ENCODE peak calls at places on chromosomes 6 and 20, in nine cellular contexts. O is testis, W is brain microvascular endothelial cell, D is adipocyte, X is left ventricle myocardium inferior, L is neuronal stem cell, I is ascending aorta, P is heart left ventricle, E is breast epithelium. K is an unnamed sample.
A peak's percentile ranks its signal among the peaks of the same experiment; 100 is the strongest.

GRCh38 chr6:89950446-89950845 is 56.2 kb downstream of the GJA10 start:
- DNase-seq in D (no peak), P (no peak), O (peak; percentile 20), E (no peak), X (no peak), W (no peak), I (no peak), L (no peak), K (no peak)

GRCh38 chr6:137767931-137768690 is 98.9 kb upstream of the TNFAIP3 start:
- DNase-seq in E (no peak), O (no peak), P (no peak), D (peak; percentile 40), X (no peak), W (peak; percentile 57), I (no peak), L (no peak), K (no peak)

GRCh38 chr20:62769346-62770071 is 26.8 kb upstream of the MRGBP start:
- DNase-seq in O (no peak), W (no peak), D (no peak), L (no peak), X (peak; percentile 5), I (no peak), P (peak; percentile 34), E (no peak), K (no peak)

GRCh38 chr20:5612476-5613291 is 137.5 kb upstream of the SHLD1 start:
- DNase-seq in O (no peak), D (peak; percentile 68), P (no peak), L (no peak), W (no peak), X (no peak), E (no peak), I (no peak), K (no peak)

GRCh38 chr20:10679269-10679668 is 5.5 kb upstream of the JAG1 start:
- DNase-seq in O (no peak), E (no peak), X (no peak), W (no peak), D (peak; percentile 37), I (no peak), L (no peak), P (no peak), K (no peak)

GRCh38 chr20:58702161-58702510 is 9.5 kb downstream of the NPEPL1 start:
- DNase-seq in D (no peak), X (no peak), E (no peak), I (no peak), O (no peak), W (no peak), P (no peak), L (no peak), K (no peak)

GRCh38 chr6:76867182-76867581 is 596.1 kb downstream of the HTR1B start:
- DNase-seq in P (no peak), I (no peak), L (no peak), E (no peak), O (no peak), D (no peak), W (no peak), X (no peak), K (no peak)

GRCh38 chr6:106894978-106895702 is 79.4 kb downstream of the CD24 start:
- DNase-seq in E (no peak), I (no peak), D (no peak), X (no peak), L (no peak), W (no peak), P (no peak), O (no peak), K (no peak)

GRCh38 chr6:90406142-90406794 is 109.6 kb upstream of the BACH2 start:
- DNase-seq in O (no peak), E (no peak), L (no peak), P (no peak), W (peak; percentile 53), I (no peak), X (no peak), D (peak; percentile 28), K (no peak)

GRCh38 chr6:46016063-46016608 is 476 bp upstream of the CLIC5 start:
- DNase-seq in L (no peak), P (no peak), W (no peak), X (no peak), E (no peak), D (no peak), O (no peak), I (no peak), K (no peak)

GRCh38 chr20:52610749-52611148 is 361.4 kb upstream of the TSHZ2 start:
- DNase-seq in L (no peak), D (no peak), I (no peak), W (no peak), X (no peak), P (no peak), E (no peak), O (no peak), K (no peak)

GRCh38 chr20:2463616-2464365 is 6.8 kb downstream of the SNRPB start:
- DNase-seq in O (no peak), E (no peak), I (no peak), P (no peak), X (no peak), L (no peak), W (no peak), D (no peak), K (no peak)

GRCh38 chr6:35673755-35674154 is 15.0 kb downstream of the FKBP5 start:
- DNase-seq in D (no peak), W (no peak), P (no peak), I (no peak), O (no peak), L (no peak), X (no peak), E (no peak), K (no peak)

GRCh38 chr6:35665573-35665972 is 23.1 kb downstream of the FKBP5 start:
- DNase-seq in O (no peak), X (no peak), P (no peak), D (no peak), E (no peak), W (no peak), I (no peak), L (no peak), K (no peak)

GRCh38 chr6:35668096-35668495 is 20.6 kb downstream of the FKBP5 start:
- DNase-seq in D (no peak), I (no peak), X (no peak), L (no peak), P (no peak), E (no peak), W (no peak), O (no peak), K (no peak)

GRCh38 chr6:35668708-35669440 is 19.8 kb downstream of the FKBP5 start:
- DNase-seq in O (no peak), I (no peak), L (no peak), D (peak; percentile 80), E (no peak), X (no peak), P (no peak), W (no peak), K (no peak)

GRCh38 chr6:35669441-35669776 is 19.3 kb downstream of the FKBP5 start:
- DNase-seq in I (no peak), E (no peak), W (peak; percentile 66), X (no peak), D (no peak), L (no peak), P (no peak), O (no peak), K (no peak)
- H3K4me3 ChIP-seq in I (peak overlapping the region; percentile 6), E (no peak overlapping the region), W (peak overlapping the region; percentile 1), X (peak overlapping the region; percentile 26), D (peak overlapping the region; percentile 46), L (no peak overlapping the region), P (no peak overlapping the region), O (no peak overlapping the region), K (no peak overlapping the region)

GRCh38 chr6:44898296-44898930 is 429.7 kb upstream of the RUNX2 start:
- DNase-seq in W (peak; percentile 38), X (no peak), I (no peak), D (no peak), P (no peak), L (no peak), O (peak; percentile 15), E (no peak), K (peak; percentile 41)

GRCh38 chr6:44892579-44892978 is 435.6 kb upstream of the RUNX2 start:
- DNase-seq in P (no peak), E (no peak), D (no peak), O (no peak), W (no peak), L (no peak), I (no peak), X (no peak), K (no peak)

GRCh38 chr6:44897286-44897685 is 430.8 kb upstream of the RUNX2 start:
- DNase-seq in D (no peak), X (no peak), O (no peak), P (no peak), L (no peak), E (no peak), I (no peak), W (no peak), K (no peak)

GRCh38 chr6:44896701-44897100 is 431.4 kb upstream of the RUNX2 start:
- DNase-seq in I (no peak), L (no peak), P (no peak), D (no peak), O (no peak), E (no peak), W (no peak), X (no peak), K (no peak)
- H3K4me3 ChIP-seq in I (no peak overlapping the region), L (no peak overlapping the region), P (no peak overlapping the region), D (no peak overlapping the region), O (no peak overlapping the region), E (no peak overlapping the region), W (no peak overlapping the region), X (no peak overlapping the region), K (no peak overlapping the region)

GRCh38 chr20:49986049-49986448 is 3.3 kb downstream of the SNAI1 start:
- DNase-seq in P (no peak), L (no peak), D (no peak), X (no peak), E (no peak), O (no peak), I (no peak), W (no peak), K (no peak)
- H3K4me3 ChIP-seq in P (peak overlapping the region; percentile 65), L (no peak overlapping the region), D (peak overlapping the region; percentile 96), X (peak overlapping the region; percentile 70), E (peak overlapping the region; percentile 41), O (no peak overlapping the region), I (no peak overlapping the region), W (peak overlapping the region; percentile 97), K (peak overlapping the region; percentile 86)

GRCh38 chr6:26294276-26294675 is 70.7 kb upstream of the BTN3A2 start:
- DNase-seq in W (no peak), X (no peak), E (no peak), P (no peak), I (no peak), O (no peak), D (no peak), L (no peak), K (no peak)

GRCh38 chr6:26296857-26297648 is 67.9 kb upstream of the BTN3A2 start:
- DNase-seq in X (no peak), O (no peak), I (no peak), L (no peak), E (no peak), P (no peak), W (peak; percentile 55), D (no peak), K (no peak)

GRCh38 chr6:26292709-26293108 is 72.3 kb upstream of the BTN3A2 start:
- DNase-seq in X (no peak), W (no peak), L (no peak), O (no peak), E (no peak), P (no peak), I (no peak), D (no peak), K (no peak)

GRCh38 chr6:26296556-26296856 is 68.5 kb upstream of the BTN3A2 start:
- DNase-seq in D (no peak), W (no peak), X (no peak), E (no peak), L (no peak), O (no peak), P (no peak), I (no peak), K (no peak)

GRCh38 chr6:26295691-26296555 is 69.1 kb upstream of the BTN3A2 start:
- DNase-seq in X (no peak), I (no peak), W (peak; percentile 93), E (no peak), O (no peak), P (no peak), L (no peak), D (peak; percentile 72), K (no peak)
- H3K4me3 ChIP-seq in X (no peak overlapping the region), I (no peak overlapping the region), W (peak overlapping the region; percentile 18), E (peak overlapping the region; percentile 3), O (no peak overlapping the region), P (no peak overlapping the region), L (no peak overlapping the region), D (no peak overlapping the region), K (no peak overlapping the region)